ENCODE peak calls at places on chromosomes 2 and 18, in five cellular contexts. U is pulmonary artery endothelial cell, Z is NB4, K is RKO, O is esophagus squamous epithelium. T is an unnamed sample.

GRCh38 chr2:228658998-228659397 is 477.5 kb upstream of the SPHKAP start:
- DNase-seq in O (no peak), K (no peak), Z (no peak), U (peak), T (no peak)

GRCh38 chr2:176132397-176133086 is 3.0 kb downstream of the HOXD8 start:
- DNase-seq in O (no peak), Z (no peak), U (no peak), K (no peak), T (no peak)

GRCh38 chr2:29053680-29054400 is 20.5 kb downstream of the PCARE start:
- DNase-seq in U (no peak), Z (no peak), O (no peak), K (no peak), T (no peak)

GRCh38 chr2:217277646-217278048 is 417.8 kb upstream of the TNP1 start:
- DNase-seq in K (peak), U (peak), O (no peak), Z (no peak), T (no peak)

GRCh38 chr18:74375999-74376398 is 60.4 kb downstream of the C18orf63 start:
- DNase-seq in U (no peak), Z (no peak), K (no peak), O (no peak), T (no peak)

GRCh38 chr2:240638517-240639160 is 13.4 kb downstream of the GPR35 start:
- DNase-seq in Z (no peak), K (no peak), O (no peak), U (no peak), T (no peak)

GRCh38 chr2:105415007-105415406 is 16.2 kb upstream of the FHL2 start:
- DNase-seq in U (no peak), Z (no peak), O (no peak), K (no peak), T (no peak)

GRCh38 chr2:2806711-2807110 is 475.6 kb upstream of the MYT1L start:
- DNase-seq in Z (no peak), K (no peak), O (no peak), U (no peak), T (no peak)

GRCh38 chr2:121185571-121186074 is 99.4 kb downstream of the TFCP2L1 start:
- DNase-seq in U (no peak), K (no peak), Z (peak), O (no peak), T (no peak)

GRCh38 chr2:180124273-180124881 is 117.3 kb upstream of the CWC22 start:
- DNase-seq in Z (peak), O (no peak), K (peak), U (peak), T (no peak)

GRCh38 chr2:134406311-134406710 is 152.4 kb downstream of the MGAT5 start:
- DNase-seq in Z (no peak), U (no peak), K (no peak), O (no peak), T (no peak)